ENCODE peak calls at places on chromosomes 1 and 21, in seven cellular contexts. M is K562, Y is tibial artery, T is esophagus muscularis mucosa, F is thoracic aorta, K is lung, W is GM06990. X is an unnamed sample. For H3K27me3, the result is how much of the 10 kb centered on the place peaks cover.

GRCh38 chr1:40794915-40795715 is 11.5 kb downstream of the KCNQ4 start:
- DNase-seq in T (no peak), Y (no peak), F (no peak), K (no peak), W (no peak), M (no peak), X (no peak)

GRCh38 chr1:145901312-145902021 is 8.4 kb downstream of the ITGA10 start:
- DNase-seq in M (no peak), W (no peak), Y (no peak), T (no peak), F (no peak), K (no peak), X (no peak)

GRCh38 chr1:173663159-173663558 is 6.5 kb downstream of the ANKRD45 start:
- DNase-seq in T (no peak), W (no peak), F (no peak), K (no peak), Y (no peak), M (no peak), X (no peak)

GRCh38 chr1:169630006-169630405 is at the start of gene SELP:
- DNase-seq in W (no peak), K (no peak), T (no peak), F (no peak), Y (no peak), M (no peak), X (no peak)

GRCh38 chr1:192489748-192490147 is 85.8 kb upstream of the RGS1 start:
- DNase-seq in K (no peak), F (peak), T (no peak), M (no peak), W (no peak), Y (peak), X (peak)

GRCh38 chr1:203069028-203069804 is 16.6 kb downstream of the MYOG start:
- DNase-seq in F (no peak), T (no peak), Y (no peak), K (no peak), W (no peak), M (no peak), X (no peak)

GRCh38 chr1:87450615-87451209 is 122.0 kb downstream of the LMO4 start:
- DNase-seq in Y (no peak), M (peak), F (no peak), T (no peak), K (no peak), W (peak), X (no peak)

GRCh38 chr1:185017338-185017737 is 28.0 kb upstream of the RNF2 start:
- DNase-seq in K (no peak), T (no peak), W (no peak), F (no peak), Y (no peak), M (peak), X (peak)

GRCh38 chr1:185559684-185560310 is 174.4 kb upstream of the HMCN1 start:
- DNase-seq in W (peak), F (no peak), Y (no peak), T (no peak), M (peak), K (peak), X (no peak)

GRCh38 chr1:168082008-168082876 is 54.5 kb downstream of the GPR161 start:
- DNase-seq in M (peak), K (peak), W (peak), Y (peak), F (peak), T (peak), X (peak)

GRCh38 chr1:233725423-233725822 is 111.5 kb downstream of the KCNK1 start:
- DNase-seq in T (no peak), K (no peak), F (no peak), W (no peak), M (no peak), Y (no peak), X (no peak)

DNA sequence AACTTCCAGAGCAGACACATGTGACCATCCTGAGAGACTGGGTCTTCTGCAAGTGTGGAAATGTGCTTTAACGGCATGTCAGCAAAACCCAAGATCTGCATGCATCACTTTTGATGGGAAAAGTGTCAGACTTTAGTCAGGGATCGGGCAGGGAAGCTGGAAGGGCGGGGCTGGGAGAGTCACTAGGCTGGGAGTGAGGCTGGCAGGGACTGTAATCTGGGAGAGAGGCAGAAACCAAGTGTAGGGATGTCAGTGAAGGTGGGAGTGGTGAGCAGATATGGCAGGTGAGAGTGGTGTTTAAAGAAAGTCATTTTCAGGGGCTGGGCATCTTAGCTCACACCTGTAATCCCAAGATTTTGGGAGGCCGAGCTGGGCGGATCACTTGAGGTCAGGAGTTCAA is 11.3 kb downstream of the CDA start:
- DNase-seq in M (no peak), T (no peak), K (no peak), F (no peak), Y (no peak), W (no peak), X (no peak)
- TF ChIP-seq CTCF in M (no peak), T (no peak), K (no peak), F (no peak), Y (no peak), W (no peak), X (no peak)

DNA sequence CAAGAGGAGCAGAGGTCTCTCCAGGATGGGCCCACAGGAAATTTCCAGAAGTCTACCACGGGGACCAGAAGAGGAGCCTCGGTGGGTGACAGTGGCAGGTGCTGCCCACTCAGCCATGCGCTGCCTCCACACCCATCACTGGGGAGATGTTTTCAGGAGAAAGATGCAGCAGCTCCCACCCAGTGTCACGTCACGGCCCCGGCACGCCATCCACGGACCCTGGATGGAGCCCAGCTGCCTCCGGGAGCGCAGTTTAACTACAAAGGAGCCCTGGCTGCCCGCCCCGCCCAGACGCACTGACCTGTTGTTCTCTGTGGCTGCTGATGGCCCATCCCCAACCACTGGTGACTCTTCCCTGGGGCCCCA is 6.8 kb downstream of the TSPEAR start:
- DNase-seq in F (no peak), K (no peak), Y (peak), T (peak), W (no peak), M (no peak), X (no peak)
- H3K27me3 ChIP-seq in F (under half), K (under half), Y (half or more), T (under half), W (under half), M (half or more), X (half or more)

GRCh38 chr1:83583351-83584014 is 415.4 kb downstream of the TTLL7 start:
- DNase-seq in M (no peak), Y (no peak), T (peak), F (no peak), K (no peak), W (peak), X (peak)
- TF ChIP-seq CTCF in M (no peak), Y (no peak), T (no peak), F (no peak), K (no peak), W (peak), X (peak)

GRCh38 chr1:159949123-159949522 is 3.7 kb upstream of the IGSF9 start:
- DNase-seq in Y (peak), M (peak), W (no peak), T (no peak), K (no peak), F (no peak), X (no peak)
- H3K27me3 ChIP-seq in Y (under half), M (under half), W (under half), T (under half), K (under half), F (under half), X (under half)